ENCODE peak calls at places on chromosomes 4 and X, in eight cellular contexts. One of them, this sample, is unnamed.

GRCh38 chrX:153857348-153857903 is 27.1 kb upstream of the PDZD4 start:
- DNase-seq in activated CD4-positive, alpha-beta memory T cell treated with anti-CD3 and anti-CD28 coated beads, Interleukin-2, amount 10 ng/mL, durations not matched to agents 7 days and 5 days: peak; percentile 19
- DNase-seq in AG10803: no peak
- DNase-seq in NCI-H2081: no peak
- DNase-seq in stimulated activated CD4-positive, alpha-beta T cell treated with anti-CD3 and anti-CD28 coated beads, TNF-alpha, amount 100 ng/mL, for 48 hours: no peak
- DNase-seq in T47D: no peak
- DNase-seq in fibroblast of lung: no peak
- DNase-seq in erythroblast: no peak
- DNase-seq in this sample: no peak

GRCh38 chr4:8351931-8352367 is 82.4 kb downstream of the HTRA3 start:
- DNase-seq in activated CD4-positive, alpha-beta memory T cell treated with anti-CD3 and anti-CD28 coated beads, Interleukin-2, amount 10 ng/mL, durations not matched to agents 7 days and 5 days: no peak
- DNase-seq in AG10803: peak; percentile 62
- DNase-seq in NCI-H2081: no peak
- DNase-seq in stimulated activated CD4-positive, alpha-beta T cell treated with anti-CD3 and anti-CD28 coated beads, TNF-alpha, amount 100 ng/mL, for 48 hours: no peak
- DNase-seq in T47D: peak; percentile 32
- DNase-seq in fibroblast of lung: peak; percentile 43
- DNase-seq in erythroblast: no peak
- DNase-seq in this sample: no peak

GRCh38 chrX:44873415-44874270 is 655 bp downstream of the KDM6A start:
- DNase-seq in activated CD4-positive, alpha-beta memory T cell treated with anti-CD3 and anti-CD28 coated beads, Interleukin-2, amount 10 ng/mL, durations not matched to agents 7 days and 5 days: peak; percentile 43
- DNase-seq in AG10803: peak; percentile 42
- DNase-seq in NCI-H2081: peak; percentile 34
- DNase-seq in stimulated activated CD4-positive, alpha-beta T cell treated with anti-CD3 and anti-CD28 coated beads, TNF-alpha, amount 100 ng/mL, for 48 hours: no peak
- DNase-seq in T47D: no peak
- DNase-seq in fibroblast of lung: peak; percentile 55
- DNase-seq in erythroblast: peak; percentile 65
- DNase-seq in this sample: no peak

GRCh38 chrX:39766085-39766726 is 331.6 kb downstream of the BCOR start:
- DNase-seq in activated CD4-positive, alpha-beta memory T cell treated with anti-CD3 and anti-CD28 coated beads, Interleukin-2, amount 10 ng/mL, durations not matched to agents 7 days and 5 days: peak; percentile 29
- DNase-seq in AG10803: no peak
- DNase-seq in NCI-H2081: no peak
- DNase-seq in stimulated activated CD4-positive, alpha-beta T cell treated with anti-CD3 and anti-CD28 coated beads, TNF-alpha, amount 100 ng/mL, for 48 hours: no peak
- DNase-seq in T47D: no peak
- DNase-seq in fibroblast of lung: no peak
- DNase-seq in erythroblast: no peak
- DNase-seq in this sample: no peak

GRCh38 chrX:67114635-67115034 is 429.2 kb upstream of the AR start:
- DNase-seq in activated CD4-positive, alpha-beta memory T cell treated with anti-CD3 and anti-CD28 coated beads, Interleukin-2, amount 10 ng/mL, durations not matched to agents 7 days and 5 days: no peak
- DNase-seq in AG10803: no peak
- DNase-seq in NCI-H2081: no peak
- DNase-seq in stimulated activated CD4-positive, alpha-beta T cell treated with anti-CD3 and anti-CD28 coated beads, TNF-alpha, amount 100 ng/mL, for 48 hours: no peak
- DNase-seq in T47D: no peak
- DNase-seq in fibroblast of lung: no peak
- DNase-seq in erythroblast: no peak
- DNase-seq in this sample: no peak

GRCh38 chr4:140726776-140727500 is 29.2 kb downstream of the TBC1D9 start:
- DNase-seq in activated CD4-positive, alpha-beta memory T cell treated with anti-CD3 and anti-CD28 coated beads, Interleukin-2, amount 10 ng/mL, durations not matched to agents 7 days and 5 days: no peak
- DNase-seq in AG10803: no peak
- DNase-seq in NCI-H2081: no peak
- DNase-seq in stimulated activated CD4-positive, alpha-beta T cell treated with anti-CD3 and anti-CD28 coated beads, TNF-alpha, amount 100 ng/mL, for 48 hours: no peak
- DNase-seq in T47D: no peak
- DNase-seq in fibroblast of lung: peak; percentile 70
- DNase-seq in erythroblast: no peak
- DNase-seq in this sample: no peak

GRCh38 chr4:4430492-4431195 is 43.7 kb downstream of the NSG1 start:
- DNase-seq in activated CD4-positive, alpha-beta memory T cell treated with anti-CD3 and anti-CD28 coated beads, Interleukin-2, amount 10 ng/mL, durations not matched to agents 7 days and 5 days: peak; percentile 58
- DNase-seq in AG10803: peak; percentile 95
- DNase-seq in NCI-H2081: peak; percentile 53
- DNase-seq in stimulated activated CD4-positive, alpha-beta T cell treated with anti-CD3 and anti-CD28 coated beads, TNF-alpha, amount 100 ng/mL, for 48 hours: peak; percentile 22
- DNase-seq in T47D: peak; percentile 36
- DNase-seq in fibroblast of lung: peak; percentile 82
- DNase-seq in erythroblast: peak; percentile 56
- DNase-seq in this sample: peak; percentile 17

GRCh38 chr4:102139932-102140331 is 205.3 kb downstream of the SLC39A8 start:
- DNase-seq in activated CD4-positive, alpha-beta memory T cell treated with anti-CD3 and anti-CD28 coated beads, Interleukin-2, amount 10 ng/mL, durations not matched to agents 7 days and 5 days: no peak
- DNase-seq in AG10803: no peak
- DNase-seq in NCI-H2081: no peak
- DNase-seq in stimulated activated CD4-positive, alpha-beta T cell treated with anti-CD3 and anti-CD28 coated beads, TNF-alpha, amount 100 ng/mL, for 48 hours: no peak
- DNase-seq in T47D: no peak
- DNase-seq in fibroblast of lung: peak; percentile 49
- DNase-seq in erythroblast: no peak
- DNase-seq in this sample: no peak

GRCh38 chrX:71492086-71493065 is 40.5 kb upstream of the OGT start:
- DNase-seq in activated CD4-positive, alpha-beta memory T cell treated with anti-CD3 and anti-CD28 coated beads, Interleukin-2, amount 10 ng/mL, durations not matched to agents 7 days and 5 days: peak; percentile 42
- DNase-seq in AG10803: peak; percentile 56
- DNase-seq in NCI-H2081: no peak
- DNase-seq in stimulated activated CD4-positive, alpha-beta T cell treated with anti-CD3 and anti-CD28 coated beads, TNF-alpha, amount 100 ng/mL, for 48 hours: peak; percentile 17
- DNase-seq in T47D: no peak
- DNase-seq in fibroblast of lung: peak; percentile 51
- DNase-seq in erythroblast: peak; percentile 69
- DNase-seq in this sample: peak; percentile 18

GRCh38 chrX:47361538-47362511 is 8.6 kb upstream of the ZNF157 start:
- DNase-seq in activated CD4-positive, alpha-beta memory T cell treated with anti-CD3 and anti-CD28 coated beads, Interleukin-2, amount 10 ng/mL, durations not matched to agents 7 days and 5 days: no peak
- DNase-seq in AG10803: peak; percentile 86
- DNase-seq in NCI-H2081: peak; percentile 92
- DNase-seq in stimulated activated CD4-positive, alpha-beta T cell treated with anti-CD3 and anti-CD28 coated beads, TNF-alpha, amount 100 ng/mL, for 48 hours: no peak
- DNase-seq in T47D: peak; percentile 88
- DNase-seq in fibroblast of lung: peak; percentile 98
- DNase-seq in erythroblast: peak; percentile 1
- DNase-seq in this sample: no peak

This sample was measured in HL-60.